ENCODE peak calls at places on chromosome 21, in six cellular contexts. One of them, this sample, is unnamed.

GRCh38 chr21:42389449-42389835 is 6.4 kb downstream of the TMPRSS3 start:
- DNase-seq in uterus: no peak
- DNase-seq in non-pigmented ciliary epithelial cell: no peak
- DNase-seq in GM10248: no peak
- DNase-seq in glutamatergic neuron: peak
- DNase-seq in progenitor cell of endocrine pancreas: peak
- DNase-seq in this sample: no peak

GRCh38 chr21:36422279-36423098 is 37.3 kb downstream of the CHAF1B start:
- DNase-seq in uterus: no peak
- DNase-seq in non-pigmented ciliary epithelial cell: peak
- DNase-seq in GM10248: peak
- DNase-seq in glutamatergic neuron: peak
- DNase-seq in progenitor cell of endocrine pancreas: peak
- DNase-seq in this sample: peak

GRCh38 chr21:23936224-23936623 is 1671.1 kb downstream of the MRPL39 start:
- DNase-seq in uterus: no peak
- DNase-seq in non-pigmented ciliary epithelial cell: no peak
- DNase-seq in GM10248: no peak
- DNase-seq in glutamatergic neuron: no peak
- DNase-seq in progenitor cell of endocrine pancreas: no peak
- DNase-seq in this sample: no peak

GRCh38 chr21:25858328-25858727 is 123.6 kb downstream of the GABPA start:
- DNase-seq in uterus: no peak
- DNase-seq in non-pigmented ciliary epithelial cell: no peak
- DNase-seq in GM10248: no peak
- DNase-seq in glutamatergic neuron: no peak
- DNase-seq in progenitor cell of endocrine pancreas: no peak
- DNase-seq in this sample: no peak

GRCh38 chr21:42172596-42173483 is 46.1 kb upstream of the ABCG1 start:
- DNase-seq in uterus: no peak
- DNase-seq in non-pigmented ciliary epithelial cell: no peak
- DNase-seq in GM10248: no peak
- DNase-seq in glutamatergic neuron: no peak
- DNase-seq in progenitor cell of endocrine pancreas: no peak
- DNase-seq in this sample: peak

GRCh38 chr21:46323227-46323709 is 402 bp downstream of the C21orf58 start:
- DNase-seq in uterus: no peak
- DNase-seq in non-pigmented ciliary epithelial cell: no peak
- DNase-seq in GM10248: peak
- DNase-seq in glutamatergic neuron: peak
- DNase-seq in progenitor cell of endocrine pancreas: no peak
- DNase-seq in this sample: no peak

GRCh38 chr21:36792505-36792967 is 93.6 kb downstream of the SIM2 start:
- DNase-seq in uterus: no peak
- DNase-seq in non-pigmented ciliary epithelial cell: no peak
- DNase-seq in GM10248: peak
- DNase-seq in glutamatergic neuron: peak
- DNase-seq in progenitor cell of endocrine pancreas: no peak
- DNase-seq in this sample: no peak

GRCh38 chr21:42218836-42219605 is at the start of gene ABCG1:
- DNase-seq in uterus: no peak
- DNase-seq in non-pigmented ciliary epithelial cell: no peak
- DNase-seq in GM10248: no peak
- DNase-seq in glutamatergic neuron: peak
- DNase-seq in progenitor cell of endocrine pancreas: no peak
- DNase-seq in this sample: peak

GRCh38 chr21:44914176-44914874 is 6.4 kb downstream of the ITGB2 start:
- DNase-seq in uterus: no peak
- DNase-seq in non-pigmented ciliary epithelial cell: no peak
- DNase-seq in GM10248: no peak
- DNase-seq in glutamatergic neuron: peak
- DNase-seq in progenitor cell of endocrine pancreas: no peak
- DNase-seq in this sample: peak

This sample was measured in heart left ventricle.